ENCODE peak calls at places on chromosome 14, in five cellular contexts. E is WERI-Rb-1, Y is astrocyte of the spinal cord, B is mucosa of descending colon, D is heart right ventricle. A is an unnamed sample.
A peak's percentile ranks its signal among the peaks of the same experiment; 100 is the strongest.

GRCh38 chr14:75250800-75251199 is 27.8 kb upstream of the FOS start:
- DNase-seq in E (no peak), Y (no peak), B (no peak), D (no peak), A (no peak)

GRCh38 chr14:23175823-23176222 is 7.6 kb downstream of the SLC7A8 start:
- DNase-seq in E (no peak), Y (peak; percentile 11), B (no peak), D (no peak), A (no peak)

GRCh38 chr14:22448035-22448904 is 140.8 kb downstream of the DAD1 start:
- DNase-seq in E (no peak), Y (peak; percentile 78), B (no peak), D (no peak), A (no peak)

GRCh38 chr14:58979325-58979724 is 209.1 kb upstream of the DAAM1 start:
- DNase-seq in E (no peak), Y (no peak), B (no peak), D (no peak), A (no peak)

GRCh38 chr14:22567437-22567836 is 21.6 kb downstream of the DAD1 start:
- DNase-seq in E (no peak), Y (no peak), B (no peak), D (no peak), A (no peak)

GRCh38 chr14:87430810-87431209 is 562.2 kb downstream of the GALC start:
- DNase-seq in E (no peak), Y (no peak), B (no peak), D (no peak), A (no peak)

GRCh38 chr14:42475289-42475688 is 868.6 kb downstream of the LRFN5 start:
- DNase-seq in E (no peak), Y (no peak), B (no peak), D (no peak), A (no peak)

GRCh38 chr14:35403085-35403396 is 1.5 kb downstream of the NFKBIA start:
- DNase-seq in E (no peak), Y (peak; percentile 36), B (peak; percentile 61), D (peak; percentile 37), A (peak; percentile 80)

GRCh38 chr14:56686416-56686815 is 106.8 kb downstream of the TMEM260 start:
- DNase-seq in E (peak; percentile 83), Y (no peak), B (no peak), D (peak; percentile 29), A (no peak)

DNA sequence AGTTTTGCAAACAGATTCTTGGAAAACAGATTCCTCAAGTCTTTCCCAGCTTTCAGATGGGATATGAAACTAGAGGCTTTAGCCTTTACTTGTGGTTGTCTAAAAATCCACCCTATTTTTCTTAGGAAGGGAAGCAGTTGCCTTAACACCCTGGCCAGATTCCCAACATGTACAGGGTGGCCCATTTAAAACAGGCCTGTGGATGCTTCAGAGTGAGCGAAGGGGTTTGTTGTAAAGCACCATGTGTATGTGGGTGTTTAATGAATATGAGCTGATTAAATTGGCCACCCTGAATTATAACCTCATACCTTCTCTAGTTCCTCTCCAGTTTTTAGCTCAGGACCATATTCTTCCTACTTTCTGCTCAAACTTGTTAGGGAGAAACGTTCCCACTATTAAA is 415.8 kb downstream of the ZFP36L1 start:
- DNase-seq in E (no peak), Y (no peak), B (no peak), D (peak; percentile 29), A (no peak)
- H3K4me3 ChIP-seq in E (no peak overlapping the region), Y (no peak overlapping the region), B (no peak overlapping the region), D (no peak overlapping the region), A (no peak overlapping the region)

GRCh38 chr14:21414137-21414631 is 30.4 kb upstream of the SUPT16H start:
- DNase-seq in E (no peak), Y (no peak), B (no peak), D (no peak), A (no peak)
- H3K4me3 ChIP-seq in E (no peak overlapping the region), Y (no peak overlapping the region), B (no peak overlapping the region), D (no peak overlapping the region), A (no peak overlapping the region)

DNA sequence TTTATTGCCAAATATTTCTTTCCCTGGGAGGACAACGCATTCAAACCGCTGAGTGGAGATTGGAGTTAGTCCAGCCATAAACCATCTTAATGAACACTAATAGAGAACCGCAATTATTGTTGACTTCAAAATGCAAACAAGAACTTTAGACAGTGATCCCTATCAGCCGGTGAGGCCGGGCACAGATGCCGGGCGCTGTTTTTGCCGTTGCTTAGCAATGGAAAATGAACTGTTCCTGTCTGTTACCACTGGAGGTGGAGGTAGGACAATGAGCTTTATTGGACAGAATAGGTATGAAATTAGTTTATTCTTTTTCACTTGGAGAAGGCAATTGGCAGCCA is 216.8 kb downstream of the TTC8 start:
- DNase-seq in E (no peak), Y (no peak), B (peak; percentile 67), D (no peak), A (no peak)
- H3K4me3 ChIP-seq in E (no peak overlapping the region), Y (peak overlapping the region; percentile 36), B (no peak overlapping the region), D (peak overlapping the region; percentile 51), A (no peak overlapping the region)

GRCh38 chr14:92362781-92363235 is 39.8 kb downstream of the SLC24A4 start:
- DNase-seq in E (no peak), Y (no peak), B (no peak), D (no peak), A (no peak)
- H3K4me3 ChIP-seq in E (no peak overlapping the region), Y (no peak overlapping the region), B (no peak overlapping the region), D (no peak overlapping the region), A (no peak overlapping the region)

DNA sequence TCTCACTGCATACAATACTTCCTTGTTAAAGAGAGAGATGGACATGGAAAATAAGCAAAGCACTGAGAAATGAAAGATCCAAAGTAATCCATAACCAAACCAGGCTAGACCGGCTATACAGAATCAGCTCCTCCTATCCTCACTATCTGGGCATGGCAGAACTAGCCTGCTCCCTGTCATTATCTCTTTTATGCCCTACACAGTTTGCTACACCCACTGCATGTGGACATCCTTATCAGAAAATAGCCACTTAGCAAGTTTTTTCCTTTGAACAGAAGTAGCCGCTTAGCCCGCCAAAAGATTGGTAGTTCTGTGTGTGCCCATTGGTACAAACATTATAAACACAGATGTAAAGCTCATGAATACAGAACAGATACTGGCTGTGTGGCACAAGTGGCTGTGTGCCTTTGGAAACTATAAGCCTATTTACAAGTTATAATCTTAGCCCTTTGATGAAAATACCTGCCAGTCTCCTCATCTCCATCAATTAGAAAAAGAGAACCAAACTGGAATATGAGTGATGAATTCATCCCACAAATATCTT is 34.6 kb downstream of the SPTB start:
- DNase-seq in E (no peak), Y (no peak), B (no peak), D (no peak), A (no peak)
- H3K4me3 ChIP-seq in E (no peak overlapping the region), Y (no peak overlapping the region), B (no peak overlapping the region), D (no peak overlapping the region), A (no peak overlapping the region)

DNA sequence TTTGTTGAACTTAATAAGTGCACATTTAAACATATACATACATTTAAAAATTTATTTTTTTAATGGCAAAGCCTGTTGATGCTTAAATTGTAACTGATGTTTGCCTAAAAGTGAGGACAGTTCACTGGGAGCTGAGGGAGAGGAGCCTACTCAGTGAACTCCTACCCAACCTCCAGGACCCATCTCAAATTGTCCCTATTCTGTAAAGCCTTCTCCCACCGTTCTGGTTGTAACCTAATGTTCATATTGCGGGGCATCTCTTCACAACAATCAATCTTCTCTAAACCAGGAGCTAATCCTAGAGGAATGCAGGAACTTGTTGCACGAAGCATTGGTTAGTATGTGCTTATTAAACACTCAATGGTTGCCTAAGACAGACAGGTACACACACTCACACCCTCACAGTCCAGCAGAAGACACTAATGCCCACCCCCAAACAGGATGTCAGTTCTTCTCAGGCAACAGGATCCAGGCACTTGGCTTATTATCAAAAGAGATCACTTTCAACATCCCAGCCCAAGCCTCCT is 1.8 kb downstream of the CLMN start:
- DNase-seq in E (no peak), Y (no peak), B (no peak), D (no peak), A (no peak)
- H3K4me3 ChIP-seq in E (no peak overlapping the region), Y (no peak overlapping the region), B (no peak overlapping the region), D (peak overlapping the region; percentile 77), A (no peak overlapping the region)

GRCh38 chr14:92514844-92515509 is 1.4 kb downstream of the RIN3 start:
- DNase-seq in E (no peak), Y (no peak), B (peak; percentile 31), D (no peak), A (peak; percentile 61)

GRCh38 chr14:92511472-92512247 is 1.9 kb upstream of the RIN3 start:
- DNase-seq in E (no peak), Y (peak; percentile 97), B (peak; percentile 43), D (peak; percentile 63), A (peak; percentile 65)

GRCh38 chr14:92512807-92513203 is 776 bp upstream of the RIN3 start:
- DNase-seq in E (no peak), Y (no peak), B (no peak), D (no peak), A (no peak)

GRCh38 chr14:92513966-92514843 is 624 bp downstream of the RIN3 start:
- DNase-seq in E (no peak), Y (peak; percentile 28), B (peak; percentile 76), D (no peak), A (peak; percentile 74)

GRCh38 chr14:92513204-92513965 is at the start of gene RIN3:
- DNase-seq in E (no peak), Y (peak; percentile 67), B (peak; percentile 70), D (peak; percentile 67), A (peak; percentile 81)
- H3K4me3 ChIP-seq in E (no peak within 1 kb of the TSS), Y (peak within 1 kb of the TSS; percentile 68), B (peak within 1 kb of the TSS; percentile 54), D (peak within 1 kb of the TSS; percentile 86), A (peak within 1 kb of the TSS; percentile 88)

DNA sequence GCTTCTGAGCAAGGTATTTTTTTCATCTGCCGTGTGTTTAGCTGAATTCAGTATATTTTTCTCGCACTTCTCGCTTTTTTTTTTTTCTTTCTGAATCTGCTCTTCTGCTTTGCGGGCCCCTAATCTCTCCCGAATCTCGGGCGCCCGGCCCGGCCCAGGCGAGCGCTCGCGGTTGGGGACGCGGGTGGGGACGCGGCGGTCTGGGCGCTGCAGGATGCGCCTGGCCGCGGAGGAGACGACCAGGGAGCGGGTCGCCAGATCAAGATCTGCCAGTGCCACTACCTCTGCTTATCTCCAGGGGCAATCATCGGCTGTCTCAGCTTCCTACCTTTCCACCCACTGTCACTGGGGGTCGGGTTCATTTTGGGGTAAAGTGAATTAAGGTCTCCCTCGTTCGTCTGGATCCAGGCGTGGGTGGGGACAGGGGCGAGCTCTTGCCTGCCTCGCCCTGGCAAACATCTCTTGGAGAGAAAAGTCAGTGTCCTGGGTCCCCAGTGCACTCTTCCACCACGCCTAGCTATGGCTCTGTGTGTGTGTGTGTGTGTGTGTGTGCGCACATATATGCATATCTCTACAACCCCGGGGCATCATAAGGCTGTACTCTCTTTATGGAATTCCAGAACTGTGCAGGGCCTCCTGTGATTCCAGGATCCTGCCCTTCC is 422.3 kb downstream of the VRK1 start:
- DNase-seq in E (no peak), Y (no peak), B (no peak), D (no peak), A (no peak)
- H3K4me3 ChIP-seq in E (no peak overlapping the region), Y (peak overlapping the region; percentile 29), B (no peak overlapping the region), D (peak overlapping the region; percentile 45), A (peak overlapping the region; percentile 27)

DNA sequence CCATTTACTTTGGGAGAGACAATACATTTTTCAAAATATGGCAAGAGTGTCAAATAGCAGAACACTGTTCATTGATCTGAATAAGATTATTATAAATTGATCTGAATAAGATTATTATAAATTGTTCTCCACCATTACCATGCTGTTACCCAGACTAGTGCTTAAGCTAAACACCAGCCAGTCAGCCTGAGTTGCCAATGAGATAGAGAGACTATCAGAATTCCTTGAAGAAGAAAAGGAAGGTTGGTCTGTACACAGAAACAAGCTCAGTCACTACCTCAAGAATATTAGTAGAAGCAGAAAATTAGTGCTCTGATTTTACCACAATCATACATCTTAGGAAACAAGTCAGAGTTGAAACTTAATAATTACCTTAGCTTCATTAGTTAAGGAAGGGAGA is 469.8 kb downstream of the FOXG1 start:
- DNase-seq in E (no peak), Y (no peak), B (no peak), D (no peak), A (no peak)
- H3K4me3 ChIP-seq in E (no peak overlapping the region), Y (no peak overlapping the region), B (no peak overlapping the region), D (no peak overlapping the region), A (no peak overlapping the region)

A was measured in sigmoid colon.